ENCODE peak calls at places on chromosome 11, in ten cellular contexts. One of them, this sample, is unnamed.

GRCh38 chr11:86620796-86621575 is 51.4 kb downstream of the ME3 start:
- DNase-seq in uterus: no peak
- DNase-seq in astrocyte of the spinal cord: peak
- DNase-seq in suprapubic skin: no peak
- DNase-seq in mesothelial cell of epicardium: no peak
- DNase-seq in progenitor cell of endocrine pancreas: no peak
- DNase-seq in fibroblast of lung: peak
- DNase-seq in Peyer's patch: no peak
- DNase-seq in AG04450: no peak
- DNase-seq in CD8-positive, alpha-beta T cell: no peak
- DNase-seq in this sample: no peak

GRCh38 chr11:104015649-104016415 is 20.6 kb upstream of the DDI1 start:
- DNase-seq in uterus: no peak
- DNase-seq in astrocyte of the spinal cord: no peak
- DNase-seq in suprapubic skin: no peak
- DNase-seq in mesothelial cell of epicardium: no peak
- DNase-seq in progenitor cell of endocrine pancreas: no peak
- DNase-seq in fibroblast of lung: no peak
- DNase-seq in Peyer's patch: no peak
- DNase-seq in AG04450: no peak
- DNase-seq in CD8-positive, alpha-beta T cell: no peak
- DNase-seq in this sample: no peak

GRCh38 chr11:61332266-61332822 is 561 bp downstream of the DDB1 start:
- DNase-seq in uterus: no peak
- DNase-seq in astrocyte of the spinal cord: peak
- DNase-seq in suprapubic skin: no peak
- DNase-seq in mesothelial cell of epicardium: no peak
- DNase-seq in progenitor cell of endocrine pancreas: no peak
- DNase-seq in fibroblast of lung: peak
- DNase-seq in Peyer's patch: no peak
- DNase-seq in AG04450: no peak
- DNase-seq in CD8-positive, alpha-beta T cell: no peak
- DNase-seq in this sample: no peak

GRCh38 chr11:70543611-70544010 is 145.3 kb downstream of the CTTN start:
- DNase-seq in uterus: no peak
- DNase-seq in astrocyte of the spinal cord: no peak
- DNase-seq in suprapubic skin: no peak
- DNase-seq in mesothelial cell of epicardium: no peak
- DNase-seq in progenitor cell of endocrine pancreas: no peak
- DNase-seq in fibroblast of lung: no peak
- DNase-seq in Peyer's patch: no peak
- DNase-seq in AG04450: no peak
- DNase-seq in CD8-positive, alpha-beta T cell: no peak
- DNase-seq in this sample: no peak

GRCh38 chr11:73288197-73288872 is 16.2 kb downstream of the P2RY6 start:
- DNase-seq in uterus: no peak
- DNase-seq in astrocyte of the spinal cord: no peak
- DNase-seq in suprapubic skin: no peak
- DNase-seq in mesothelial cell of epicardium: no peak
- DNase-seq in progenitor cell of endocrine pancreas: no peak
- DNase-seq in fibroblast of lung: no peak
- DNase-seq in Peyer's patch: no peak
- DNase-seq in AG04450: no peak
- DNase-seq in CD8-positive, alpha-beta T cell: no peak
- DNase-seq in this sample: no peak

GRCh38 chr11:35111171-35112055 is 27.6 kb upstream of the CD44 start:
- DNase-seq in uterus: no peak
- DNase-seq in astrocyte of the spinal cord: peak
- DNase-seq in suprapubic skin: no peak
- DNase-seq in mesothelial cell of epicardium: no peak
- DNase-seq in progenitor cell of endocrine pancreas: no peak
- DNase-seq in fibroblast of lung: peak
- DNase-seq in Peyer's patch: no peak
- DNase-seq in AG04450: peak
- DNase-seq in CD8-positive, alpha-beta T cell: no peak
- DNase-seq in this sample: no peak

GRCh38 chr11:134905966-134906955 is 494.2 kb upstream of the B3GAT1 start:
- DNase-seq in uterus: no peak
- DNase-seq in astrocyte of the spinal cord: no peak
- DNase-seq in suprapubic skin: no peak
- DNase-seq in mesothelial cell of epicardium: no peak
- DNase-seq in progenitor cell of endocrine pancreas: no peak
- DNase-seq in fibroblast of lung: no peak
- DNase-seq in Peyer's patch: no peak
- DNase-seq in AG04450: no peak
- DNase-seq in CD8-positive, alpha-beta T cell: no peak
- DNase-seq in this sample: no peak

GRCh38 chr11:117498791-117499190 is 171.1 kb downstream of the CEP164 start:
- DNase-seq in uterus: no peak
- DNase-seq in astrocyte of the spinal cord: no peak
- DNase-seq in suprapubic skin: no peak
- DNase-seq in mesothelial cell of epicardium: no peak
- DNase-seq in progenitor cell of endocrine pancreas: no peak
- DNase-seq in fibroblast of lung: no peak
- DNase-seq in Peyer's patch: no peak
- DNase-seq in AG04450: no peak
- DNase-seq in CD8-positive, alpha-beta T cell: no peak
- DNase-seq in this sample: no peak

GRCh38 chr11:48109046-48109666 is 107.5 kb upstream of the OR4B1 start:
- DNase-seq in uterus: no peak
- DNase-seq in astrocyte of the spinal cord: peak
- DNase-seq in suprapubic skin: no peak
- DNase-seq in mesothelial cell of epicardium: no peak
- DNase-seq in progenitor cell of endocrine pancreas: no peak
- DNase-seq in fibroblast of lung: peak
- DNase-seq in Peyer's patch: no peak
- DNase-seq in AG04450: no peak
- DNase-seq in CD8-positive, alpha-beta T cell: peak
- DNase-seq in this sample: peak
- TF ChIP-seq CTCF in uterus: no peak
- TF ChIP-seq CTCF in astrocyte of the spinal cord: peak
- TF ChIP-seq CTCF in suprapubic skin: peak
- TF ChIP-seq CTCF in mesothelial cell of epicardium: no peak
- TF ChIP-seq CTCF in progenitor cell of endocrine pancreas: peak
- TF ChIP-seq CTCF in fibroblast of lung: peak
- TF ChIP-seq CTCF in Peyer's patch: peak
- TF ChIP-seq CTCF in AG04450: peak
- TF ChIP-seq CTCF in CD8-positive, alpha-beta T cell: peak
- TF ChIP-seq CTCF in this sample: peak

GRCh38 chr11:66561178-66561974 is 7.0 kb downstream of the CTSF start:
- DNase-seq in uterus: no peak
- DNase-seq in astrocyte of the spinal cord: no peak
- DNase-seq in suprapubic skin: no peak
- DNase-seq in mesothelial cell of epicardium: no peak
- DNase-seq in progenitor cell of endocrine pancreas: no peak
- DNase-seq in fibroblast of lung: no peak
- DNase-seq in Peyer's patch: no peak
- DNase-seq in AG04450: no peak
- DNase-seq in CD8-positive, alpha-beta T cell: no peak
- DNase-seq in this sample: no peak
- TF ChIP-seq CTCF in uterus: no peak
- TF ChIP-seq CTCF in astrocyte of the spinal cord: no peak
- TF ChIP-seq CTCF in suprapubic skin: no peak
- TF ChIP-seq CTCF in mesothelial cell of epicardium: no peak
- TF ChIP-seq CTCF in progenitor cell of endocrine pancreas: no peak
- TF ChIP-seq CTCF in fibroblast of lung: no peak
- TF ChIP-seq CTCF in Peyer's patch: no peak
- TF ChIP-seq CTCF in AG04450: no peak
- TF ChIP-seq CTCF in CD8-positive, alpha-beta T cell: no peak
- TF ChIP-seq CTCF in this sample: no peak

GRCh38 chr11:68857037-68857586 is 15.4 kb upstream of the CPT1A start:
- DNase-seq in uterus: no peak
- DNase-seq in astrocyte of the spinal cord: no peak
- DNase-seq in suprapubic skin: no peak
- DNase-seq in mesothelial cell of epicardium: no peak
- DNase-seq in progenitor cell of endocrine pancreas: no peak
- DNase-seq in fibroblast of lung: no peak
- DNase-seq in Peyer's patch: no peak
- DNase-seq in AG04450: no peak
- DNase-seq in CD8-positive, alpha-beta T cell: no peak
- DNase-seq in this sample: no peak
- TF ChIP-seq CTCF in uterus: no peak
- TF ChIP-seq CTCF in astrocyte of the spinal cord: no peak
- TF ChIP-seq CTCF in suprapubic skin: no peak
- TF ChIP-seq CTCF in mesothelial cell of epicardium: no peak
- TF ChIP-seq CTCF in progenitor cell of endocrine pancreas: no peak
- TF ChIP-seq CTCF in fibroblast of lung: no peak
- TF ChIP-seq CTCF in Peyer's patch: no peak
- TF ChIP-seq CTCF in AG04450: no peak
- TF ChIP-seq CTCF in CD8-positive, alpha-beta T cell: no peak
- TF ChIP-seq CTCF in this sample: no peak

GRCh38 chr11:11844272-11844671 is 2.5 kb downstream of the USP47 start:
- DNase-seq in uterus: no peak
- DNase-seq in astrocyte of the spinal cord: no peak
- DNase-seq in suprapubic skin: no peak
- DNase-seq in mesothelial cell of epicardium: no peak
- DNase-seq in progenitor cell of endocrine pancreas: no peak
- DNase-seq in fibroblast of lung: no peak
- DNase-seq in Peyer's patch: no peak
- DNase-seq in AG04450: no peak
- DNase-seq in CD8-positive, alpha-beta T cell: no peak
- DNase-seq in this sample: no peak

GRCh38 chr11:11842426-11843008 is 745 bp downstream of the USP47 start:
- DNase-seq in uterus: peak
- DNase-seq in astrocyte of the spinal cord: peak
- DNase-seq in suprapubic skin: peak
- DNase-seq in mesothelial cell of epicardium: no peak
- DNase-seq in progenitor cell of endocrine pancreas: no peak
- DNase-seq in fibroblast of lung: peak
- DNase-seq in Peyer's patch: no peak
- DNase-seq in AG04450: no peak
- DNase-seq in CD8-positive, alpha-beta T cell: peak
- DNase-seq in this sample: no peak

GRCh38 chr11:11843642-11844041 is 1.9 kb downstream of the USP47 start:
- DNase-seq in uterus: no peak
- DNase-seq in astrocyte of the spinal cord: no peak
- DNase-seq in suprapubic skin: no peak
- DNase-seq in mesothelial cell of epicardium: no peak
- DNase-seq in progenitor cell of endocrine pancreas: no peak
- DNase-seq in fibroblast of lung: no peak
- DNase-seq in Peyer's patch: no peak
- DNase-seq in AG04450: no peak
- DNase-seq in CD8-positive, alpha-beta T cell: no peak
- DNase-seq in this sample: no peak

GRCh38 chr11:11841605-11842425 is at the start of gene USP47:
- DNase-seq in uterus: peak
- DNase-seq in astrocyte of the spinal cord: peak
- DNase-seq in suprapubic skin: peak
- DNase-seq in mesothelial cell of epicardium: peak
- DNase-seq in progenitor cell of endocrine pancreas: peak
- DNase-seq in fibroblast of lung: peak
- DNase-seq in Peyer's patch: peak
- DNase-seq in AG04450: peak
- DNase-seq in CD8-positive, alpha-beta T cell: peak
- DNase-seq in this sample: peak

DNA sequence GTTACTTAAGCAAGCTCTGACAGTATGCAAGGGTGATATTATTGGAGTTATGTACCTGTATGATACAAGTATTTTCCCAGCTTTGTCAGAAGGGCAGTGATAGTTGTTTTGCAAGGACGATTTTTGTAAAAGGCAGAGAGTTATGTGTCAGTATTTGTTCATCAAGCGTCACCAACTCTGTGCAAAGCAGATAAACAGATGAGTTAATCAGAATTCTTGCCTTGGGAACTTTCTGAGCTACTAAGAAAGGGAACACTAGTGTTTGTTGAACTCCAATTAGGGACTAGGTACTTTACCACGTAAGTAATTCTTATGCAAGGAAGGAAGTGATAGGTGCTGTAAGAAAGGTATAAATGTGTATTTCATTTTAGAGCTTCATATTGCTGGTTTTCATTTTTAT is 1.5 kb downstream of the USP47 start:
- DNase-seq in uterus: no peak
- DNase-seq in astrocyte of the spinal cord: peak
- DNase-seq in suprapubic skin: no peak
- DNase-seq in mesothelial cell of epicardium: no peak
- DNase-seq in progenitor cell of endocrine pancreas: no peak
- DNase-seq in fibroblast of lung: peak
- DNase-seq in Peyer's patch: no peak
- DNase-seq in AG04450: peak
- DNase-seq in CD8-positive, alpha-beta T cell: no peak
- DNase-seq in this sample: no peak
- TF ChIP-seq CTCF in uterus: no peak
- TF ChIP-seq CTCF in astrocyte of the spinal cord: no peak
- TF ChIP-seq CTCF in suprapubic skin: no peak
- TF ChIP-seq CTCF in mesothelial cell of epicardium: no peak
- TF ChIP-seq CTCF in progenitor cell of endocrine pancreas: no peak
- TF ChIP-seq CTCF in fibroblast of lung: no peak
- TF ChIP-seq CTCF in Peyer's patch: no peak
- TF ChIP-seq CTCF in AG04450: no peak
- TF ChIP-seq CTCF in CD8-positive, alpha-beta T cell: no peak
- TF ChIP-seq CTCF in this sample: no peak

GRCh38 chr11:6027501-6027900 is 3.1 kb downstream of the OR56A1 start:
- DNase-seq in uterus: no peak
- DNase-seq in astrocyte of the spinal cord: no peak
- DNase-seq in suprapubic skin: no peak
- DNase-seq in mesothelial cell of epicardium: no peak
- DNase-seq in progenitor cell of endocrine pancreas: no peak
- DNase-seq in fibroblast of lung: no peak
- DNase-seq in Peyer's patch: no peak
- DNase-seq in AG04450: no peak
- DNase-seq in CD8-positive, alpha-beta T cell: no peak
- DNase-seq in this sample: no peak

DNA sequence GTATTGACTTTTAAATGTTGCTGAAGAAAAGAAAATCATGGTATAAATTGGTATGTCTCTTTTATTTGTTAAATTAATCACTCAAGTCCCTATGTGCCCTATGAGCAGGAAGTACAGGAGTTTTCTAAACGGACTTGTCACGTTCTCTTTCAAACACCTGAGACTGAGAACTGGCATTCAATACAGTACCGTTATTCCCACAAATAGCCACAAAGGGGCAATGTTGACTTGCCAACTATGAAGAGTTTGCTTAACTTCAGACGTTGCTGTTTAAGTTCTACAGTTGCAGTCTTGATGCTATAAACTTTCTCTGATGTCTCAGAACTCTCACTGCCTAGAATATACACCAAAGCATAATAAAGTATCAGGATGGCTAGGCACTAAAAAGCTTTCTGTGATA is 7.6 kb downstream of the OR56A1 start:
- DNase-seq in uterus: no peak
- DNase-seq in astrocyte of the spinal cord: peak
- DNase-seq in suprapubic skin: no peak
- DNase-seq in mesothelial cell of epicardium: no peak
- DNase-seq in progenitor cell of endocrine pancreas: no peak
- DNase-seq in fibroblast of lung: peak
- DNase-seq in Peyer's patch: no peak
- DNase-seq in AG04450: no peak
- DNase-seq in CD8-positive, alpha-beta T cell: no peak
- DNase-seq in this sample: no peak
- TF ChIP-seq CTCF in uterus: peak
- TF ChIP-seq CTCF in astrocyte of the spinal cord: peak
- TF ChIP-seq CTCF in suprapubic skin: no peak
- TF ChIP-seq CTCF in mesothelial cell of epicardium: peak
- TF ChIP-seq CTCF in progenitor cell of endocrine pancreas: peak
- TF ChIP-seq CTCF in fibroblast of lung: peak
- TF ChIP-seq CTCF in Peyer's patch: peak
- TF ChIP-seq CTCF in AG04450: peak
- TF ChIP-seq CTCF in CD8-positive, alpha-beta T cell: peak
- TF ChIP-seq CTCF in this sample: peak

GRCh38 chr11:77345621-77346020 is 44.1 kb upstream of the GDPD4 start:
- DNase-seq in uterus: no peak
- DNase-seq in astrocyte of the spinal cord: peak
- DNase-seq in suprapubic skin: no peak
- DNase-seq in mesothelial cell of epicardium: no peak
- DNase-seq in progenitor cell of endocrine pancreas: no peak
- DNase-seq in fibroblast of lung: peak
- DNase-seq in Peyer's patch: no peak
- DNase-seq in AG04450: peak
- DNase-seq in CD8-positive, alpha-beta T cell: no peak
- DNase-seq in this sample: no peak
- TF ChIP-seq CTCF in uterus: no peak
- TF ChIP-seq CTCF in astrocyte of the spinal cord: peak
- TF ChIP-seq CTCF in suprapubic skin: no peak
- TF ChIP-seq CTCF in mesothelial cell of epicardium: no peak
- TF ChIP-seq CTCF in progenitor cell of endocrine pancreas: no peak
- TF ChIP-seq CTCF in fibroblast of lung: no peak
- TF ChIP-seq CTCF in Peyer's patch: no peak
- TF ChIP-seq CTCF in AG04450: peak
- TF ChIP-seq CTCF in CD8-positive, alpha-beta T cell: no peak
- TF ChIP-seq CTCF in this sample: no peak

This sample was measured in D721Med.